ENCODE peak calls at places on chromosomes 6 and 20, in seven cellular contexts. R is GM12878, P is H1, C is HCT116, B is GM23338, U is endothelial cell of umbilical vein, A is K562. I is an unnamed sample.

GRCh38 chr6:95496769-95497426 is 80.4 kb upstream of the MANEA start:
- DNase-seq in B (no peak), P (no peak), R (no peak), C (no peak), U (no peak), A (no peak), I (no peak)

GRCh38 chr6:113019176-113019575 is 672.0 kb downstream of the RFPL4B start:
- DNase-seq in B (no peak), U (no peak), C (no peak), R (no peak), A (no peak), P (no peak), I (no peak)

GRCh38 chr6:108134213-108134973 is 31.4 kb upstream of the NR2E1 start:
- DNase-seq in U (no peak), B (peak), C (no peak), P (no peak), R (no peak), A (no peak), I (no peak)

GRCh38 chr6:133242761-133243590 is 1.8 kb downstream of the EYA4 start:
- DNase-seq in C (no peak), U (peak), R (no peak), B (peak), A (no peak), P (no peak), I (no peak)

GRCh38 chr20:52302736-52303135 is 111.2 kb upstream of the ZFP64 start:
- DNase-seq in B (no peak), P (no peak), U (no peak), R (no peak), C (no peak), A (peak), I (no peak)

GRCh38 chr6:111596784-111597183 is 8.9 kb downstream of the TRAF3IP2 start:
- DNase-seq in C (no peak), B (no peak), R (no peak), P (no peak), U (no peak), A (no peak), I (no peak)

GRCh38 chr6:152273002-152273401 is 364.2 kb downstream of the SYNE1 start:
- DNase-seq in R (no peak), P (no peak), C (no peak), U (no peak), B (no peak), A (no peak), I (no peak)

GRCh38 chr6:300494-301198 is 8.4 kb downstream of the DUSP22 start:
- DNase-seq in U (no peak), R (no peak), P (no peak), B (no peak), A (no peak), C (no peak), I (no peak)

GRCh38 chr20:21230220-21230619 is 72.9 kb upstream of the XRN2 start:
- DNase-seq in R (no peak), B (no peak), U (no peak), A (no peak), C (no peak), P (no peak), I (no peak)

GRCh38 chr20:44364780-44365179 is 9.3 kb downstream of the HNF4A start:
- DNase-seq in P (no peak), A (no peak), U (no peak), C (no peak), B (no peak), R (no peak), I (no peak)

GRCh38 chr6:135583256-135583758 is 85.8 kb upstream of the AHI1 start:
- DNase-seq in A (no peak), B (no peak), R (no peak), C (no peak), U (no peak), P (no peak), I (no peak)

GRCh38 chr6:126531840-126532239 is 191.9 kb downstream of the CENPW start:
- DNase-seq in B (no peak), R (peak), C (no peak), P (no peak), U (no peak), A (no peak), I (no peak)

GRCh38 chr6:134168580-134169223 is 116.3 kb upstream of the SLC2A12 start:
- DNase-seq in P (no peak), C (no peak), R (no peak), A (no peak), U (no peak), B (no peak), I (no peak)

GRCh38 chr6:120355822-120356221 is 978.5 kb downstream of the TBC1D32 start:
- DNase-seq in P (no peak), B (no peak), A (no peak), C (no peak), U (no peak), R (no peak), I (no peak)

GRCh38 chr6:165985926-165986646 is 181.6 kb downstream of the TBXT start:
- DNase-seq in A (no peak), U (no peak), B (peak), R (no peak), P (no peak), C (no peak), I (no peak)

GRCh38 chr20:58106143-58106750 is 122.2 kb downstream of the ANKRD60 start:
- DNase-seq in C (no peak), B (no peak), R (no peak), U (no peak), A (no peak), P (no peak), I (no peak)

GRCh38 chr6:41416165-41416837 is 80.9 kb downstream of the NCR2 start:
- DNase-seq in C (no peak), R (no peak), P (no peak), B (peak), A (no peak), U (no peak), I (no peak)

GRCh38 chr6:1383729-1384548 is 5.4 kb upstream of the FOXF2 start:
- DNase-seq in U (no peak), R (no peak), P (no peak), C (no peak), B (peak), A (no peak), I (no peak)

GRCh38 chr6:164108869-164109769 is 694.6 kb downstream of the QKI start:
- DNase-seq in U (peak), R (no peak), A (no peak), P (no peak), C (no peak), B (no peak), I (no peak)

GRCh38 chr20:52972190-52972937 is at the start of gene TSHZ2:
- DNase-seq in P (no peak), R (no peak), B (no peak), C (no peak), A (no peak), U (no peak), I (no peak)

GRCh38 chr6:142647436-142648389 is 297.3 kb downstream of the HIVEP2 start:
- DNase-seq in R (no peak), B (peak), A (no peak), P (no peak), U (no peak), C (no peak), I (no peak)

GRCh38 chr20:58075980-58076749 is 152.3 kb downstream of the ANKRD60 start:
- DNase-seq in R (no peak), P (no peak), U (no peak), B (no peak), C (no peak), A (no peak), I (no peak)

GRCh38 chr6:32092760-32093497 is 16.2 kb downstream of the TNXB start:
- DNase-seq in C (no peak), A (no peak), B (no peak), U (no peak), R (no peak), P (no peak), I (no peak)

GRCh38 chr20:2162125-2162822 is 60.6 kb downstream of the STK35 start:
- DNase-seq in U (no peak), B (no peak), A (no peak), P (no peak), R (no peak), C (no peak), I (no peak)

GRCh38 chr20:17822039-17822438 is 122.3 kb downstream of the BANF2 start:
- DNase-seq in A (no peak), B (no peak), P (no peak), C (no peak), R (no peak), U (no peak), I (no peak)
- TF ChIP-seq EZH2 in A (no peak), B (no peak), P (no peak), C (no peak), R (no peak), U (no peak), I (no peak)

DNA sequence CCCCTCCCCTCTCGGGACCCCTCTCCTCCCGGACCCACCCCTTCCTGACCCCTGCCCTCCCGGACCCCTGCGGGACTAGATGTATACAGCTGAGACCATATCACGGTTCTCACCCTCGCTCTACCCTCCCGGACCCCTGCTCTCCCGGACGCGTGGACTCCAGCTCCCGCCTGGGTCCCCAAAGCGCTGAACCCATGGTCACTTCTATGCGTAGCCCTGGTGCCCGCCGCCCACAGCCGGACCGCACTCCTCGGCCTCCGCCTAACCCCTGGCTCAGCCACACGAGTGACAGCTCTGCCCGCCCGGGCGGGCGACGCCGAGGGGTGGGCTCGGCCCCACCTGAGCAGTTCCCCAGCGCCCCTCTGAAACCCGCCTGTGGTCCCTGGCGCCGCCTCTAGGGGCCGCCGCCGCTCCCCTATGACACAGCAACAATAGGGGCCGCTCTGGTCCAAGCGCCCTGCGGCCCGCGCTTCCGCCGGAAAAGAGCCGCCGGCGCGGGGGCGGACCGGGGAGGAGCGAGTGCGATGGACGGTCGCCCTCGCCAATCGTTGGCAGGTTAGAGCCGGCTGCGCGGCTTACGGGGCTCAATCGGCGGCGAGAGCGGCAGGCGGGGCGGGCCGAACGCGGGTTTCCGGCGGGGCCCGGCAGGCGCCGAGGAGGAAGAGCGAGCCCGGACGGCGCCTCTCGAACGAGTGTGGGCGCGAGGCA is at the start of gene ADRM1:
- DNase-seq in R (peak), P (peak), U (peak), B (peak), A (peak), C (peak), I (peak)
- TF ChIP-seq POLR2AphosphoS5 in R (peak), P (peak), U (peak), B (peak), A (peak), C (peak), I (peak)

GRCh38 chr6:122995930-122996796 is at the start of gene CLVS2:
- DNase-seq in C (no peak), U (no peak), A (peak), B (peak), P (peak), R (no peak), I (no peak)
- TF ChIP-seq EZH2 in C (no peak), U (peak), A (no peak), B (peak), P (peak), R (no peak), I (no peak)

GRCh38 chr6:11317885-11318771 is 85.7 kb upstream of the NEDD9 start:
- DNase-seq in B (peak), C (peak), U (peak), A (no peak), P (no peak), R (no peak), I (no peak)
- TF ChIP-seq POLR2AphosphoS5 in B (no peak), C (no peak), U (peak), A (no peak), P (no peak), R (no peak), I (no peak)

I was measured in SK-N-MC.